ENCODE peak calls at places on chromosomes 1 and 21, in four cellular contexts. G is memory B cell; S is Jurkat, Clone E6-1; P is body of pancreas. R is an unnamed sample.

GRCh38 chr1:177975588-177976495 is 6.0 kb upstream of the SEC16B start:
- DNase-seq in P (no peak), S (no peak), G (no peak), R (peak)

GRCh38 chr1:16155537-16156410 is at the start of gene EPHA2:
- DNase-seq in S (no peak), G (no peak), P (peak), R (peak)

GRCh38 chr1:39087109-39087834 is 61.1 kb downstream of the NDUFS5 start:
- DNase-seq in S (no peak), P (no peak), G (no peak), R (peak)

GRCh38 chr1:8740034-8740449 is 77.4 kb downstream of the RERE start:
- DNase-seq in P (no peak), S (no peak), G (no peak), R (peak)

GRCh38 chr1:18049228-18049627 is 58.4 kb upstream of the IGSF21 start:
- DNase-seq in S (no peak), P (no peak), G (no peak), R (no peak)

GRCh38 chr1:90707363-90707710 is 9.8 kb downstream of the BARHL2 start:
- DNase-seq in S (no peak), G (peak), P (peak), R (peak)

GRCh38 chr1:175410560-175410959 is 218.0 kb upstream of the KIAA0040 start:
- DNase-seq in S (no peak), G (no peak), P (no peak), R (no peak)

GRCh38 chr1:161068306-161069200 is 1.1 kb downstream of the ARHGAP30 start:
- DNase-seq in G (peak), S (peak), P (no peak), R (peak)

GRCh38 chr1:28864695-28865094 is 49.7 kb upstream of the EPB41 start:
- DNase-seq in S (no peak), G (no peak), P (no peak), R (no peak)

GRCh38 chr1:29675481-29676263 is 439.4 kb downstream of the PTPRU start:
- DNase-seq in G (peak), S (no peak), P (no peak), R (no peak)

GRCh38 chr21:42784276-42784675 is 95.1 kb downstream of the WDR4 start:
- DNase-seq in S (no peak), G (no peak), P (no peak), R (no peak)

GRCh38 chr1:98197356-98197755 is 276.5 kb upstream of the DPYD start:
- DNase-seq in P (no peak), G (no peak), S (no peak), R (no peak)

GRCh38 chr1:204498980-204499379 is 4.4 kb upstream of the PIK3C2B start:
- DNase-seq in G (no peak), P (no peak), S (no peak), R (no peak)

GRCh38 chr1:215599418-215599817 is 32.3 kb downstream of the KCTD3 start:
- DNase-seq in S (no peak), P (no peak), G (no peak), R (peak)

GRCh38 chr1:7421471-7422075 is 349.5 kb upstream of the VAMP3 start:
- DNase-seq in P (peak), G (no peak), S (no peak), R (no peak)

GRCh38 chr1:100542264-100542663 is 4.3 kb downstream of the GPR88 start:
- DNase-seq in S (no peak), P (no peak), G (no peak), R (no peak)

GRCh38 chr1:115052454-115053083 is 22.9 kb downstream of the TSHB start:
- DNase-seq in S (peak), G (peak), P (peak), R (peak)

GRCh38 chr21:32499249-32500055 is 85.9 kb downstream of the TCP10L start:
- DNase-seq in P (no peak), S (no peak), G (no peak), R (no peak)

GRCh38 chr1:12775443-12775842 is 1.9 kb downstream of the PRAMEF12 start:
- DNase-seq in S (no peak), G (no peak), P (no peak), R (no peak)

GRCh38 chr1:2376931-2377672 is 14.3 kb downstream of the MORN1 start:
- DNase-seq in G (no peak), S (no peak), P (no peak), R (no peak)

GRCh38 chr1:33532936-33533335 is 60.5 kb downstream of the ZSCAN20 start:
- DNase-seq in P (no peak), G (no peak), S (no peak), R (no peak)

GRCh38 chr1:21638531-21639341 is 30.4 kb downstream of the RAP1GAP start:
- DNase-seq in S (no peak), G (no peak), P (peak), R (peak)

GRCh38 chr1:204493882-204494280 is 724 bp downstream of the PIK3C2B start:
- DNase-seq in S (peak), G (no peak), P (peak), R (no peak)

GRCh38 chr1:24309762-24310485 is 9.2 kb upstream of the GRHL3 start:
- DNase-seq in S (no peak), G (no peak), P (no peak), R (peak)

GRCh38 chr1:156241311-156241811 is 623 bp upstream of the BGLAP start:
- DNase-seq in G (no peak), S (no peak), P (no peak), R (peak)

GRCh38 chr21:26124421-26124833 is 46.1 kb downstream of the APP start:
- DNase-seq in G (no peak), S (no peak), P (no peak), R (peak)

GRCh38 chr1:151342562-151342961 is 4.5 kb downstream of the RFX5 start:
- DNase-seq in P (no peak), G (no peak), S (no peak), R (no peak)

R was measured in epithelial cell of esophagus.